ENCODE peak calls at places on chromosome 11, in five cellular contexts. Z is NCI-H510A; U is CD8-positive, alpha-beta memory T cell; M is COR-L47; O is stimulated activated CD8-positive, alpha-beta memory T cell treated with anti-CD3 and anti-CD28 coated beads, Interleukin-7, amount 100 ng/mL, for 24 hours. Y is an unnamed sample.

GRCh38 chr11:14904745-14905103 is 12.7 kb upstream of the CYP2R1 start:
- DNase-seq in M (no peak), U (peak; percentile 76), O (peak; percentile 75), Z (no peak), Y (peak; percentile 64)

GRCh38 chr11:69000831-69001245 is 12.2 kb downstream of the MRGPRF start:
- DNase-seq in O (no peak), U (no peak), M (no peak), Z (no peak), Y (no peak)

GRCh38 chr11:12865871-12866595 is 143.1 kb upstream of the RASSF10 start:
- DNase-seq in O (no peak), Z (no peak), U (no peak), M (no peak), Y (no peak)

GRCh38 chr11:73386026-73386425 is 9.8 kb downstream of the RELT start:
- DNase-seq in U (no peak), O (no peak), Z (no peak), M (no peak), Y (no peak)

GRCh38 chr11:12863605-12864121 is 145.5 kb upstream of the RASSF10 start:
- DNase-seq in Z (no peak), O (no peak), M (no peak), U (no peak), Y (no peak)

GRCh38 chr11:75802022-75802912 is 12.7 kb upstream of the UVRAG start:
- DNase-seq in M (no peak), U (no peak), Z (no peak), O (no peak), Y (no peak)

GRCh38 chr11:33948494-33948893 is 56.6 kb upstream of the LMO2 start:
- DNase-seq in U (no peak), Z (no peak), O (no peak), M (no peak), Y (no peak)

GRCh38 chr11:19811391-19811790 is 98.8 kb downstream of the NAV2 start:
- DNase-seq in Z (no peak), O (no peak), M (no peak), U (no peak), Y (no peak)

GRCh38 chr11:9736365-9736764 is 72.5 kb downstream of the SWAP70 start:
- DNase-seq in M (no peak), Z (no peak), O (no peak), U (no peak), Y (no peak)

Y was measured in NK-92 treated with Interleukin-12 subunit alpha and Interleukin-12 subunit beta, amount 100 ng/mL, for 24 hours.